ENCODE peak calls at places on chromosomes 12 and 14, in eight cellular contexts. I is A549, J is H54, S is stomach, K is heart left ventricle, X is adrenal gland, N is suprapubic skin, V is transverse colon. Z is an unnamed sample.

GRCh38 chr12:34526946-34527345 is 504.6 kb downstream of the ALG10 start:
- DNase-seq in X (no peak), I (no peak), N (no peak), V (no peak), J (no peak), K (no peak), S (no peak), Z (no peak)

GRCh38 chr14:99137001-99137700 is 134.8 kb downstream of the BCL11B start:
- DNase-seq in J (no peak), N (no peak), S (peak), V (no peak), K (peak), I (no peak), X (no peak), Z (no peak)

GRCh38 chr12:53991077-53991460 is 6.1 kb downstream of the HOXC10 start:
- DNase-seq in I (no peak), K (no peak), V (no peak), J (no peak), X (no peak), S (no peak), N (peak), Z (no peak)

GRCh38 chr12:51689972-51690371 is 98.9 kb downstream of the SCN8A start:
- DNase-seq in J (no peak), S (no peak), K (no peak), X (no peak), I (no peak), N (no peak), V (no peak), Z (no peak)

GRCh38 chr12:90970471-90970870 is 15.5 kb upstream of the CCER1 start:
- DNase-seq in V (no peak), J (no peak), I (peak), X (no peak), N (no peak), S (no peak), K (no peak), Z (no peak)

GRCh38 chr12:29889737-29890136 is 106.0 kb upstream of the TMTC1 start:
- DNase-seq in J (peak), I (peak), S (peak), K (peak), N (no peak), V (peak), X (peak), Z (peak)

GRCh38 chr12:126436041-126436440 is 1370.8 kb downstream of the AACS start:
- DNase-seq in X (no peak), S (no peak), V (no peak), K (no peak), N (no peak), I (no peak), J (no peak), Z (no peak)

GRCh38 chr14:49363926-49364751 is 222.0 kb downstream of the RPS29 start:
- DNase-seq in V (no peak), J (no peak), K (no peak), X (peak), N (no peak), S (no peak), I (no peak), Z (no peak)

GRCh38 chr14:106488293-106488692 is 961.9 kb downstream of the TMEM121 start:
- DNase-seq in X (no peak), J (no peak), I (no peak), K (no peak), N (no peak), V (no peak), S (no peak), Z (no peak)

GRCh38 chr14:37116933-37117844 is 55.2 kb downstream of the SLC25A21 start:
- DNase-seq in K (no peak), J (no peak), X (no peak), I (peak), V (no peak), N (no peak), S (no peak), Z (no peak)

GRCh38 chr12:112178796-112179195 is 53.4 kb downstream of the TRAFD1 start:
- DNase-seq in J (no peak), I (no peak), N (no peak), K (no peak), X (no peak), S (no peak), V (no peak), Z (no peak)

GRCh38 chr12:26034371-26035142 is 76.1 kb downstream of the RASSF8 start:
- DNase-seq in N (no peak), X (no peak), J (no peak), S (no peak), K (no peak), I (no peak), V (no peak), Z (no peak)

GRCh38 chr12:24773996-24774395 is 174.9 kb downstream of the BCAT1 start:
- DNase-seq in K (no peak), V (no peak), N (no peak), S (no peak), J (no peak), X (no peak), I (no peak), Z (no peak)

GRCh38 chr12:27013606-27014084 is 539 bp downstream of the TM7SF3 start:
- DNase-seq in J (peak), N (peak), S (no peak), X (peak), V (peak), K (no peak), I (peak), Z (no peak)

GRCh38 chr12:14564336-14564959 is 3.2 kb downstream of the PLBD1 start:
- DNase-seq in K (no peak), S (no peak), J (no peak), I (no peak), X (no peak), V (no peak), N (no peak), Z (no peak)

GRCh38 chr12:56241424-56242205 is 11.8 kb downstream of the SLC39A5 start:
- DNase-seq in V (no peak), K (no peak), X (no peak), S (no peak), N (no peak), I (no peak), J (no peak), Z (no peak)

GRCh38 chr12:56243731-56244181 is 13.9 kb downstream of the SLC39A5 start:
- DNase-seq in J (no peak), X (peak), V (no peak), I (no peak), S (peak), N (no peak), K (no peak), Z (no peak)

GRCh38 chr12:56247923-56248322 is 10.3 kb downstream of the ANKRD52 start:
- DNase-seq in V (no peak), J (no peak), K (no peak), S (no peak), X (no peak), N (no peak), I (no peak), Z (no peak)

GRCh38 chr12:56242986-56243385 is 13.1 kb downstream of the SLC39A5 start:
- DNase-seq in I (no peak), X (no peak), V (no peak), J (no peak), K (no peak), S (no peak), N (no peak), Z (no peak)

DNA sequence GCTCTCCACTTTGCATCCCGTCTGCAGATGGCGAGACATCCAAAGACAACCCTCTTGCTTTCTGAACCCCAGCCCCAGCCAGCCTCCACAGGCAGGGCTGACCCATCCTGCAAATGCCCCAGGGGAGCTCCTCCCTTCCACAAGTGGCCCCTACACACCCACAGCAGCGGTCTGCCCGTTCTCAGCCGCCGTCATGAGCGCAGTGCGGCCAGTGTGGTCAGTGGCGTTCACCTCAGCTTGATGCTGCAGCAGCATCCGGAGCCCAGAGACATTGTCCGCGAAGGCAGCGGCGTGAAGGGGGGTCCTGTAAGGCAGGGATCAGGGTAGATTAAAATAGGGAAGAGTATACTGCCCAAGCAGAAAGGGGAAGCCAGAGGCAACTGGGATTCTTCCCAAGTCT is 13.7 kb downstream of the ANKRD52 start:
- DNase-seq in J (no peak), X (no peak), K (no peak), S (no peak), I (no peak), N (no peak), V (no peak), Z (no peak)
- TF ChIP-seq POLR2A in J (no peak), X (no peak), K (no peak), S (no peak), I (no peak), N (no peak), V (no peak), Z (no peak)

GRCh38 chr14:103385153-103385993 is at the start of gene MARK3:
- DNase-seq in S (peak), K (peak), X (peak), N (peak), I (peak), V (peak), J (peak), Z (peak)
- TF ChIP-seq POLR2A in S (peak), K (peak), X (peak), N (no peak), I (peak), V (peak), J (peak), Z (peak)

GRCh38 chr12:32586390-32586789 is 92.7 kb upstream of the DNM1L start:
- DNase-seq in I (no peak), S (no peak), J (peak), N (no peak), V (no peak), X (no peak), K (no peak), Z (no peak)
- TF ChIP-seq POLR2A in I (no peak), S (no peak), J (no peak), N (no peak), V (no peak), X (no peak), K (no peak), Z (no peak)

DNA sequence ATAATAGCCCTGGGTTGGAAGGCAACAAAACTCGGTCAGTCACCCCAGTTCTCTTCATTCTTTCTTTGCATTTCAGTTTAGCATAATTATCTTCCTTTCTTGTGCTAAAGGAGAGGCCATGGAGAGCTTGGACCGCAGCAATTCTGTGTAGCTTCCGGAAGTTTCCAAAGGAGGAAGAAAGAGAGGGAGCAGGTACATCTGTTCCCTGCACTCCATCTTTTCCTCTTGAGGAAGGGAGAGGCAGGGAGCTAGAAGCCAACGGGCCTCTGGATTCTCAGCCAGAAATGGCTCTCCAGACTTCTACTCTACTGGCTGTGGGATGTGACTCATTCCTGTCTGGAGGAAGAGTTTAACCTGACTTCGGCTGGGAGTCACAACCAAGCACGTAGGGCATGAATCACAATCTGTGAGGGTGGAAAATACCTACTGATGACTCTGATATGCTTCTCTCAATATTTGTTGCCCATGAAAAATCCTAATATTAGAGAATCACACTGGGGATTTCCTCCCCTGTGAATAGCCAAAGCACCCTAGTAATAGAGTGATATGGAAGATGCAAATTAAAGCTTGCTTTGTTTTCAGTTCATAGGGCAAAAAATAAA is 17.0 kb downstream of the ANO6 start:
- DNase-seq in S (peak), J (peak), K (peak), N (no peak), I (peak), V (no peak), X (peak), Z (no peak)
- TF ChIP-seq POLR2A in S (no peak), J (no peak), K (no peak), N (no peak), I (no peak), V (no peak), X (peak), Z (no peak)

GRCh38 chr14:65410640-65411039 is 1.9 kb upstream of the FUT8 start:
- DNase-seq in V (no peak), X (no peak), J (no peak), S (no peak), I (no peak), N (no peak), K (no peak), Z (no peak)

GRCh38 chr14:65412881-65413738 is 580 bp downstream of the FUT8 start:
- DNase-seq in K (no peak), N (peak), X (peak), V (peak), J (no peak), I (peak), S (peak), Z (peak)

GRCh38 chr14:65411656-65412188 is 808 bp upstream of the FUT8 start:
- DNase-seq in N (peak), X (peak), K (peak), S (peak), V (peak), J (peak), I (peak), Z (peak)

GRCh38 chr14:65413739-65414045 is 1.2 kb downstream of the FUT8 start:
- DNase-seq in V (no peak), I (no peak), J (no peak), S (no peak), K (no peak), N (no peak), X (no peak), Z (no peak)

DNA sequence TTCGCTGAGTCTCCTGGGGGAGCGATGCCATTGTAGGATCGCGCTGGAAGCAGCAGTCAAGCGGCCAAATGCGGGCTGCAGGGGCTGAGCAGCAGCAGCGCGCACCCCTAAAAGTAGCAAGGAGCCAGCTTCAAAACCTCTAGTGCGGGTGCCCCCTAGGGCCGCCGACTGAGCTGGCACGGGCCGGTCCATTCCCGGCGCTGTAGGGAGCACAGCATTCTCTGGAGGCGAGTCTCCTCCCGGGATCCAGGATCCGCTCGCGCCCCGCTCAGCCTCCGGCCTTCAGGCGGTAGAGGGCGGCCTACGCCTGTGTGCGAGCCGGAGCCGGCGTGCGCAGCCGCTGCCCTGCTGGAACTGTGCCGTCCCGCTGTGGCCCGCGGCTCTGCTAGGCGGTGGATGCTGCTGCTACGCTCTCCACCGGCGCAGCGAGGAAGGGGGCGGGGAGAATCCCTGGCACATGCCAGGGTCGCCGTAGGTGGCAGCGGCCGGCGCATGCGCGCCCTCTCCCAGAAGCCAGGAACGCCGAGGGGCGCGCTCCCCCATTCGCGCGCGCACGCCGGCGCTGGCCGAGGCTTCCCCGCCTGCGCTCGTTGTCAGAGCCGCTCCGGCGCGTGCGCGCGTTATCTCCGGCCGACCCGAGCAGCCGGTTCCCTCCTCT is at the start of gene FUT8:
- DNase-seq in X (peak), K (peak), J (peak), I (peak), N (peak), S (peak), V (peak), Z (peak)
- TF ChIP-seq POLR2A in X (peak), K (peak), J (peak), I (peak), N (peak), S (no peak), V (peak), Z (peak)

DNA sequence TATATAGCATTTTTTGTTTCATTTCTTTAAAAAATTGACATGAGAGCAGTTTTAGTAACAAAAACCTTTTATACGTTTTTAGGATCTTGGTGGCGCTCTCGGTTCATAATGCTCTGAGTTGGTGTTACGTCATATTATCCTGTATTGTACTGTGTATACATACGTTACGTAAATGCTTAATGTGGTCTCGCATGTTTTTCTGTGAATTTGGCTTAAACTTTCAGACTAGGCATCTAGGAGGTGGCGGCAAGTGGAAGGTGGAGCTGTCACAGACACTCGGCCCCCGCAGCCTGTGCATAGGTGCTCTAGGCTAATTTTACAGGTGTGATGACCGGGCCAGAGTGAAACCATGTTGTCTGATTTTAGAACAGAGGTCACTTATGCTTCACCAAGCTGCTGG is 60.0 kb downstream of the PPP2R5C start:
- DNase-seq in I (no peak), K (no peak), N (no peak), J (no peak), V (no peak), X (no peak), S (no peak), Z (no peak)
- TF ChIP-seq POLR2A in I (no peak), K (no peak), N (no peak), J (no peak), V (peak), X (no peak), S (no peak), Z (no peak)

GRCh38 chr12:57546438-57547365 is at the start of gene DCTN2:
- DNase-seq in V (peak), I (peak), N (peak), K (peak), X (peak), J (peak), S (peak), Z (peak)
- TF ChIP-seq POLR2A in V (peak), I (peak), N (no peak), K (peak), X (peak), J (peak), S (no peak), Z (no peak)

GRCh38 chr14:101761032-101761880 is at the start of gene PPP2R5C:
- DNase-seq in X (peak), N (peak), I (peak), S (peak), J (peak), K (peak), V (peak), Z (peak)
- TF ChIP-seq POLR2A in X (peak), N (no peak), I (peak), S (no peak), J (peak), K (peak), V (peak), Z (peak)

GRCh38 chr12:56163533-56164344 is 5.6 kb downstream of the MYL6 start:
- DNase-seq in V (no peak), N (no peak), S (no peak), J (no peak), I (no peak), X (no peak), K (no peak), Z (no peak)
- TF ChIP-seq POLR2A in V (no peak), N (no peak), S (no peak), J (peak), I (no peak), X (no peak), K (no peak), Z (no peak)

GRCh38 chr12:6724409-6724797 is 557 bp downstream of the COPS7A start:
- DNase-seq in S (peak), K (no peak), X (peak), N (no peak), I (peak), V (peak), J (no peak), Z (no peak)
- TF ChIP-seq POLR2A in S (no peak), K (no peak), X (no peak), N (no peak), I (no peak), V (no peak), J (no peak), Z (no peak)